ENCODE peak calls at places on chromosomes 1 and 21, in six cellular contexts. G is nephron progenitor cell; S is astrocyte of the spinal cord; B is stimulated activated CD8-positive, alpha-beta memory T cell treated with anti-CD3 and anti-CD28 coated beads, Interleukin-4, amount 100 ng/mL, for 24 hours; A is posterior cingulate gyrus; L is suprapubic skin. U is an unnamed sample.
A peak's percentile ranks its signal among the peaks of the same experiment; 100 is the strongest.

GRCh38 chr1:219697667-219698066 is 84.8 kb upstream of the ZC3H11B start:
- DNase-seq in G (no peak), S (no peak), B (no peak), A (no peak), L (no peak), U (no peak)

GRCh38 chr1:46605242-46605641 is 1.2 kb upstream of the MKNK1 start:
- DNase-seq in G (no peak), S (no peak), B (no peak), A (no peak), L (no peak), U (no peak)

GRCh38 chr1:51482881-51483280 is 36.2 kb downstream of the EPS15 start:
- DNase-seq in G (no peak), S (no peak), B (no peak), A (no peak), L (no peak), U (no peak)

GRCh38 chr1:211902624-211903291 is 72.2 kb upstream of the LPGAT1 start:
- DNase-seq in G (no peak), S (no peak), B (no peak), A (no peak), L (no peak), U (no peak)

GRCh38 chr1:201790261-201790660 is 38.7 kb upstream of the IPO9 start:
- DNase-seq in G (no peak), S (peak; percentile 61), B (no peak), A (no peak), L (no peak), U (no peak)

GRCh38 chr1:156801409-156802121 is 15.1 kb downstream of the SH2D2A start:
- DNase-seq in G (no peak), S (peak; percentile 86), B (no peak), A (no peak), L (no peak), U (no peak)

GRCh38 chr21:27024971-27025370 is 58.1 kb upstream of the ADAMTS5 start:
- DNase-seq in G (no peak), S (no peak), B (no peak), A (no peak), L (no peak), U (no peak)

GRCh38 chr1:33572387-33572786 is 99.9 kb downstream of the ZSCAN20 start:
- DNase-seq in G (no peak), S (no peak), B (no peak), A (no peak), L (no peak), U (no peak)

GRCh38 chr1:111510003-111510380 is 6.6 kb upstream of the ADORA3 start:
- DNase-seq in G (no peak), S (no peak), B (no peak), A (no peak), L (no peak), U (no peak)